ENCODE peak calls at places on chromosomes 3 and 15, in six cellular contexts. R is activated naive CD8-positive, alpha-beta T cell treated with anti-CD3 and anti-CD28 coated beads for 36 hours; N is GM19239; I is neural progenitor cell; Z is GM10248; F is H9. L is an unnamed sample.
A peak's percentile ranks its signal among the peaks of the same experiment; 100 is the strongest.

GRCh38 chr3:13866406-13866965 is 13.4 kb downstream of the WNT7A start:
- DNase-seq in R (peak; percentile 55), F (no peak), I (no peak), Z (no peak), N (no peak), L (peak; percentile 82)

GRCh38 chr15:35874260-35874905 is 328.4 kb upstream of the DPH6 start:
- DNase-seq in Z (no peak), F (no peak), I (no peak), N (no peak), R (no peak), L (no peak)

GRCh38 chr3:129481783-129482332 is 41.8 kb downstream of the IFT122 start:
- DNase-seq in Z (no peak), F (no peak), N (no peak), R (no peak), I (no peak), L (peak; percentile 49)

GRCh38 chr3:52023860-52024764 is 28.4 kb upstream of the RPL29 start:
- DNase-seq in I (no peak), R (no peak), Z (peak; percentile 70), N (peak; percentile 79), F (no peak), L (no peak)

GRCh38 chr3:45841380-45841700 is 579 bp downstream of the LZTFL1 start:
- DNase-seq in R (no peak), N (no peak), I (peak; percentile 41), Z (no peak), F (peak; percentile 27), L (peak; percentile 28)

GRCh38 chr3:151925419-151925818 is 52.0 kb downstream of the SUCNR1 start:
- DNase-seq in R (no peak), Z (no peak), F (no peak), N (no peak), I (no peak), L (no peak)

GRCh38 chr15:25437751-25438600 is 848 bp downstream of the UBE3A start:
- DNase-seq in N (peak; percentile 5), R (peak; percentile 66), I (peak; percentile 90), F (peak; percentile 61), Z (peak; percentile 66), L (peak; percentile 58)

GRCh38 chr3:151400341-151400740 is 15.8 kb upstream of the P2RY12 start:
- DNase-seq in Z (no peak), N (no peak), R (no peak), I (no peak), F (no peak), L (no peak)

GRCh38 chr3:177452487-177452886 is 255.2 kb upstream of the TBL1XR1 start:
- DNase-seq in Z (no peak), N (no peak), F (no peak), I (no peak), R (no peak), L (no peak)

GRCh38 chr3:24142127-24142526 is 197.0 kb downstream of the NR1D2 start:
- DNase-seq in R (no peak), F (no peak), Z (no peak), N (no peak), I (no peak), L (no peak)

GRCh38 chr15:57551717-57552677 is 39.7 kb upstream of the MYZAP start:
- DNase-seq in N (no peak), Z (no peak), R (no peak), F (peak; percentile 82), I (peak; percentile 82), L (no peak)

GRCh38 chr15:34682673-34683072 is 72.1 kb downstream of the GJD2 start:
- DNase-seq in Z (no peak), F (no peak), I (no peak), N (no peak), R (no peak), L (no peak)

GRCh38 chr3:196207833-196208607 is 3.2 kb downstream of the ZDHHC19 start:
- DNase-seq in Z (peak; percentile 90), F (peak; percentile 96), R (peak; percentile 52), N (peak; percentile 73), I (peak; percentile 77), L (peak; percentile 69)

GRCh38 chr3:184637705-184638104 is 74.2 kb downstream of the MAGEF1 start:
- DNase-seq in Z (no peak), I (no peak), F (no peak), R (no peak), N (no peak), L (peak; percentile 28)

GRCh38 chr3:13022348-13023250 is 50.6 kb downstream of the IQSEC1 start:
- DNase-seq in Z (peak; percentile 75), F (peak; percentile 76), I (peak; percentile 87), N (no peak), R (no peak), L (no peak)

GRCh38 chr3:186849392-186849975 is 7.0 kb downstream of the ADIPOQ start:
- DNase-seq in N (peak; percentile 35), F (no peak), Z (peak; percentile 69), I (peak; percentile 54), R (no peak), L (peak; percentile 40)

GRCh38 chr3:194150252-194150934 is 14.4 kb downstream of the HES1 start:
- DNase-seq in Z (no peak), F (no peak), R (no peak), N (no peak), I (no peak), L (no peak)

GRCh38 chr3:140470962-140471361 is 206.9 kb upstream of the TRIM42 start:
- DNase-seq in Z (no peak), R (no peak), F (no peak), N (no peak), I (no peak), L (no peak)

GRCh38 chr3:4979401-4980228 is at the start of gene BHLHE40:
- DNase-seq in R (no peak), F (no peak), I (peak; percentile 70), N (no peak), Z (no peak), L (no peak)

GRCh38 chr3:49703443-49703927 is 14.1 kb downstream of the RNF123 start:
- DNase-seq in N (peak; percentile 90), Z (peak; percentile 90), I (peak; percentile 75), R (peak; percentile 68), F (peak; percentile 79), L (peak; percentile 77)

GRCh38 chr3:97882975-97883598 is 61.3 kb downstream of the CRYBG3 start:
- DNase-seq in N (no peak), I (no peak), Z (no peak), R (peak; percentile 6), F (no peak), L (no peak)

GRCh38 chr15:75723847-75724660 is 11.4 kb upstream of the CSPG4 start:
- DNase-seq in N (peak; percentile 62), F (no peak), Z (peak; percentile 89), R (peak; percentile 50), I (peak; percentile 36), L (peak; percentile 42)

GRCh38 chr3:40690696-40691597 is 166.2 kb downstream of the ZNF621 start:
- DNase-seq in Z (no peak), F (no peak), N (no peak), I (no peak), R (no peak), L (no peak)

GRCh38 chr3:177126015-177126773 is 71.1 kb downstream of the TBL1XR1 start:
- DNase-seq in Z (no peak), R (no peak), N (no peak), I (no peak), F (no peak), L (no peak)

GRCh38 chr15:46848704-46849103 is 868.6 kb upstream of the SEMA6D start:
- DNase-seq in Z (no peak), N (no peak), F (no peak), R (no peak), I (no peak), L (no peak)

GRCh38 chr3:106628407-106628806 is 748.8 kb upstream of the CCDC54 start:
- DNase-seq in R (no peak), I (no peak), Z (no peak), F (no peak), N (no peak), L (no peak)

GRCh38 chr15:62125763-62126162 is 39.3 kb downstream of the C2CD4B start:
- DNase-seq in Z (no peak), N (no peak), F (no peak), R (no peak), I (no peak), L (no peak)

GRCh38 chr15:60973637-60974415 is 255.3 kb downstream of the RORA start:
- DNase-seq in R (no peak), F (no peak), Z (no peak), N (no peak), I (peak; percentile 42), L (no peak)

GRCh38 chr3:128194843-128195242 is 41.6 kb downstream of the EEFSEC start:
- DNase-seq in N (no peak), I (no peak), R (no peak), F (no peak), Z (no peak), L (no peak)

GRCh38 chr15:92683511-92683834 is 27.9 kb upstream of the FAM174B start:
- DNase-seq in N (no peak), Z (no peak), R (no peak), F (peak; percentile 88), I (peak; percentile 88), L (no peak)

GRCh38 chr3:110027446-110027845 is 690.1 kb upstream of the DPPA4 start:
- DNase-seq in Z (no peak), R (no peak), F (no peak), N (no peak), I (no peak), L (no peak)

GRCh38 chr15:57134877-57135276 is 216.4 kb downstream of the TCF12 start:
- DNase-seq in R (no peak), I (no peak), F (no peak), Z (no peak), N (no peak), L (no peak)

GRCh38 chr15:98970799-98971198 is 36.8 kb downstream of the PGPEP1L start:
- DNase-seq in R (no peak), N (no peak), F (no peak), I (no peak), Z (no peak), L (no peak)

L was measured in activated CD4-positive, alpha-beta T cell treated with anti-CD3 and anti-CD28 coated beads, Interleukin-2, amount 10 ng/mL, durations not matched to agents 7 days and 5 days.